ENCODE peak calls at places on chromosomes 2 and 18, in four cellular contexts. Q, Y, K and F are unnamed samples.

GRCh38 chr2:218861645-218862318 is 2.2 kb downstream of the WNT6 start:
- DNase-seq in Q (no peak), Y (no peak), K (no peak), F (no peak)

GRCh38 chr2:54558188-54558975 is 102.3 kb downstream of the SPTBN1 start:
- DNase-seq in Q (peak; percentile 92), Y (peak; percentile 72), K (peak; percentile 92), F (peak; percentile 56)

GRCh38 chr2:106288873-106289272 is 94.8 kb upstream of the UXS1 start:
- DNase-seq in Q (no peak), Y (no peak), K (no peak), F (no peak)

GRCh38 chr18:48725596-48725995 is 186.8 kb downstream of the CTIF start:
- DNase-seq in Q (no peak), Y (no peak), K (no peak), F (no peak)

GRCh38 chr2:203802277-203803045 is 65.1 kb upstream of the CTLA4 start:
- DNase-seq in Q (no peak), Y (no peak), K (no peak), F (no peak)

GRCh38 chr2:224764565-224765236 is 48.5 kb upstream of the CCDC195 start:
- DNase-seq in Q (no peak), Y (no peak), K (no peak), F (no peak)

GRCh38 chr2:113212245-113213060 is 38.7 kb downstream of the PSD4 start:
- DNase-seq in Q (peak; percentile 4), Y (peak; percentile 67), K (no peak), F (no peak)

GRCh38 chr2:151614159-151614558 is 120.1 kb downstream of the NEB start:
- DNase-seq in Q (no peak), Y (no peak), K (peak; percentile 55), F (no peak)

GRCh38 chr2:227932403-227932802 is 61.0 kb downstream of the DAW1 start:
- DNase-seq in Q (no peak), Y (no peak), K (no peak), F (no peak)

GRCh38 chr2:101883860-101884259 is 107.9 kb upstream of the IL1R2 start:
- DNase-seq in Q (no peak), Y (no peak), K (peak; percentile 78), F (no peak)

GRCh38 chr2:205657579-205657978 is 24.7 kb upstream of the NRP2 start:
- DNase-seq in Q (no peak), Y (no peak), K (no peak), F (no peak)

GRCh38 chr2:214987261-214987660 is 151.2 kb downstream of the ABCA12 start:
- DNase-seq in Q (no peak), Y (no peak), K (no peak), F (no peak)

GRCh38 chr18:58887613-58887963 is 22.9 kb downstream of the ZNF532 start:
- DNase-seq in Q (peak; percentile 42), Y (peak; percentile 78), K (peak; percentile 63), F (peak; percentile 51)

GRCh38 chr18:29849145-29849544 is 1193.4 kb downstream of the DSC3 start:
- DNase-seq in Q (peak; percentile 13), Y (no peak), K (peak; percentile 40), F (no peak)

GRCh38 chr2:58899692-58900091 is 658.6 kb upstream of the FANCL start:
- DNase-seq in Q (no peak), Y (no peak), K (peak; percentile 1), F (no peak)